ENCODE peak calls at places on chromosomes 13 and 19, in seven cellular contexts. L, S, B, K, E, O and P are unnamed samples. For H3K4me1, the result is how much of the 10 kb centered on the place peaks cover.

GRCh38 chr13:23509781-23510543 is 60.2 kb upstream of the TNFRSF19 start:
- DNase-seq in S (no peak), K (peak), O (peak), L (no peak), E (peak), B (peak), P (no peak)

GRCh38 chr19:1084024-1084868 is 10.9 kb downstream of the POLR2E start:
- DNase-seq in O (no peak), K (no peak), S (no peak), B (no peak), E (no peak), L (no peak), P (no peak)

GRCh38 chr19:15161028-15161984 is 39.5 kb downstream of the NOTCH3 start:
- DNase-seq in B (peak), L (no peak), K (peak), O (peak), S (peak), E (peak), P (peak)

GRCh38 chr13:73966331-73966730 is 167.9 kb downstream of the KLF12 start:
- DNase-seq in E (no peak), L (no peak), K (no peak), B (no peak), S (no peak), O (no peak), P (no peak)

GRCh38 chr19:18612772-18613588 is at the start of gene TMEM59L:
- DNase-seq in B (no peak), S (peak), L (peak), O (no peak), K (no peak), E (peak), P (no peak)

GRCh38 chr13:50352720-50353491 is 337.7 kb downstream of the KCNRG start:
- DNase-seq in L (no peak), O (no peak), E (no peak), B (peak), S (no peak), K (no peak), P (no peak)

GRCh38 chr13:87259479-87260083 is 411.6 kb upstream of the SLITRK5 start:
- DNase-seq in B (no peak), L (peak), E (peak), O (peak), K (no peak), S (peak), P (peak)

GRCh38 chr13:39566216-39566869 is 36.6 kb downstream of the LHFPL6 start:
- DNase-seq in L (no peak), O (no peak), E (no peak), S (no peak), K (no peak), B (no peak), P (no peak)

GRCh38 chr13:37503287-37503686 is 95.3 kb downstream of the POSTN start:
- DNase-seq in B (no peak), L (no peak), S (no peak), O (no peak), K (no peak), E (no peak), P (no peak)

GRCh38 chr13:100304241-100304640 is 215.3 kb downstream of the PCCA start:
- DNase-seq in K (no peak), L (no peak), S (no peak), E (no peak), B (no peak), O (no peak), P (no peak)

DNA sequence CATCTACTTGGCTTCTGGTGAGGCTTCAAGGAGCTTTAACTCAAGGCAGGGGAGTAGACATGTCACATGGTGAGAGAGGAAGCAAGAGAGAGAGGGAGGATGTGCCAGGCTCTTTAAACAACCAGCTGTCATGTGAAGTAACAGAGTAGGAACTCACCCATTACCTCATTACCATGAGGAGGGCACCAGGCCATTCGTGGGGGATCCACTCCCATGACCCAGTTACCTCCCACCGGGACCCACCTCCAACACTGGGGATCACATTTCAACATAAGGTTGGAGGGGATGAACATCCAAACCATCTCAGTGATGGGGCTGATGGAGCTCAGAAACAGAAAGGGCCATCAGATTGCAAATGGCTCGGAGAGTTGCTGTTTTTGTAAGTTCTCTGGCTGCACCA is 12.9 kb downstream of the VSTM2B start:
- DNase-seq in S (no peak), B (no peak), E (no peak), O (no peak), K (no peak), L (no peak), P (no peak)
- H3K4me1 ChIP-seq in S (under half), B (under half), E (under half), O (under half), K (under half), L (under half), P (under half)

GRCh38 chr13:58583961-58584360 is 952.4 kb downstream of the PCDH17 start:
- DNase-seq in E (no peak), S (no peak), L (no peak), K (no peak), O (peak), B (peak), P (no peak)
- H3K4me2 ChIP-seq in E (no peak), S (no peak), L (no peak), K (no peak), O (no peak), B (no peak), P (no peak)

GRCh38 chr19:54335164-54335563 is 3.8 kb downstream of the LILRA4 start:
- DNase-seq in S (peak), B (no peak), K (no peak), O (no peak), E (no peak), L (no peak), P (no peak)

GRCh38 chr19:54335979-54336892 is 2.7 kb downstream of the LILRA4 start:
- DNase-seq in E (no peak), O (no peak), B (no peak), S (no peak), L (no peak), K (no peak), P (no peak)

GRCh38 chr19:54331626-54332025 is 7.3 kb downstream of the LILRA4 start:
- DNase-seq in K (no peak), L (no peak), S (no peak), B (no peak), O (no peak), E (no peak), P (no peak)

GRCh38 chr19:54332149-54332548 is 6.8 kb downstream of the LILRA4 start:
- DNase-seq in O (no peak), S (no peak), L (no peak), K (no peak), E (no peak), B (no peak), P (no peak)

GRCh38 chr19:54333586-54334298 is 5.2 kb downstream of the LILRA4 start:
- DNase-seq in L (no peak), O (no peak), S (no peak), E (peak), K (no peak), B (no peak), P (no peak)
- H2AFZ ChIP-seq in L (no peak), O (no peak), S (no peak), E (no peak), K (no peak), B (no peak), P (no peak)

DNA sequence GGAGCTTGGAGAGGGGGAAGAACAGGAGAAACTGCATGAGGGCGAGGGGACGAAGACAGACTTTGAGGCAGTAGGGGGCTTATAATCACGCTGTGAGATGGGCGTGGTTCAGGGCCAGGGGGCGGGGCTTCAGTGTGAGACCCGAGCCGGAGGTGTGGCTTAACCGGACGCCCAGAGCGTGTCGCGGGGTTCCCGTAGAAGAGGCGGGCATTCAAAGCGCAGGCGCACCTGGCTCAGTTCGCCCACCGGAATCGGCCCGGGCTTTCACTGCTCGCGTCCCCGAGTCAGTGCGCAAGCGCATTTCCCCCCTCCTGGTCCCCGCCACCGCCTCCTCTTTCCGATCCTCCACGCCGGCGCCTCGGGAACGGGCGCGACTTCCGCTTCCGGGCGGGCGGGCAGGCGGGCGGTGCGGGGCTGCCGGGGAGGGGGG is 225 bp upstream of the ZNF865 start:
- DNase-seq in L (peak), O (peak), E (peak), K (peak), B (peak), S (peak), P (peak)
- H3K4me1 ChIP-seq in L (under half), O (under half), E (under half), K (under half), B (under half), S (under half), P (under half)

DNA sequence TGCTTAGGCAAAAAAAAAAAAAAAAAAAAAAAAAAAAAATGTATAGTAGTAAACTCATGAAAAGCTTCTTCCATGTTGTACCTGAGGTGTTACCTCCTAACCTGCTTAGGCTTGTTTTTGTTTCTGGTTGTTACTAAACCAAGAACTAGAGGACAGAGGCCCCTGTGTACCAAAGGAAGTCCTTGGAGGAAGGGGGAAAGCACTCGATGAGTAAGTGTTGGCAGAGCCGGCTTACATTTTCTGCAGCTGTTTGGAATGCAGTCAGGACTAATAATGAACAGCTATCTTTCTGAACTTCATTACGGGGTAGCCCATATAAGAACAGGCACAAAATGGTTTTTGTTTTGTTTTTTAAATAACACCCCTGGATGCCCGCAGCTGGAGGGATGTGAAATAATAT is 214.1 kb upstream of the MAB21L1 start:
- DNase-seq in L (no peak), B (peak), S (no peak), E (peak), O (no peak), K (peak), P (no peak)
- H3K4me2 ChIP-seq in L (no peak), B (peak), S (no peak), E (peak), O (no peak), K (peak), P (no peak)